ENCODE peak calls at places on chromosomes 7 and 10, in six cellular contexts. X is cardiac fibroblast, Y is adipocyte, P is cardiac muscle cell, A is GM12865, L is astrocyte of the spinal cord. Z is an unnamed sample.
A peak's percentile ranks its signal among the peaks of the same experiment; 100 is the strongest.

GRCh38 chr10:98373691-98374090 is 41.3 kb downstream of the PYROXD2 start:
- DNase-seq in A (no peak), X (no peak), Y (no peak), P (peak; percentile 20), L (no peak), Z (no peak)

GRCh38 chr10:110420401-110421193 is 77.1 kb upstream of the DUSP5 start:
- DNase-seq in L (peak; percentile 63), X (peak; percentile 91), A (peak; percentile 20), P (peak; percentile 76), Y (peak; percentile 31), Z (no peak)

GRCh38 chr7:16264036-16264435 is 157.3 kb downstream of the CRPPA start:
- DNase-seq in A (no peak), L (no peak), Y (no peak), P (no peak), X (no peak), Z (no peak)

GRCh38 chr10:75211007-75211735 is 575 bp downstream of the VDAC2 start:
- DNase-seq in P (peak; percentile 55), X (peak; percentile 55), Y (peak; percentile 81), A (peak; percentile 62), L (peak; percentile 44), Z (no peak)

GRCh38 chr10:113093188-113094113 is 143.4 kb downstream of the TCF7L2 start:
- DNase-seq in P (no peak), X (no peak), A (peak; percentile 23), Y (no peak), L (peak; percentile 81), Z (peak; percentile 70)

GRCh38 chr7:151237244-151238189 is 5.2 kb downstream of the CHPF2 start:
- DNase-seq in L (no peak), X (no peak), A (no peak), Y (no peak), P (no peak), Z (no peak)

GRCh38 chr10:114397651-114398145 is 6.6 kb downstream of the AFAP1L2 start:
- DNase-seq in A (peak; percentile 33), L (peak; percentile 51), Y (no peak), P (peak; percentile 76), X (peak; percentile 59), Z (no peak)

GRCh38 chr10:11207276-11207809 is 189.7 kb downstream of the CELF2 start:
- DNase-seq in L (no peak), X (no peak), P (no peak), Y (no peak), A (no peak), Z (no peak)

GRCh38 chr10:4028027-4028471 is 243.0 kb upstream of the KLF6 start:
- DNase-seq in X (no peak), A (no peak), Y (no peak), L (no peak), P (no peak), Z (no peak)

GRCh38 chr10:69088801-69089501 is 1.0 kb downstream of the SRGN start:
- DNase-seq in L (peak; percentile 53), A (peak; percentile 86), X (peak; percentile 85), P (peak; percentile 80), Y (peak; percentile 84), Z (no peak)

GRCh38 chr7:18151419-18151818 is 123.8 kb upstream of the PRPS1L1 start:
- DNase-seq in L (no peak), Y (no peak), A (no peak), X (peak; percentile 2), P (no peak), Z (no peak)

GRCh38 chr7:140035400-140036223 is 27.1 kb downstream of the PARP12 start:
- DNase-seq in L (peak; percentile 37), Y (peak; percentile 53), P (peak; percentile 43), A (no peak), X (peak; percentile 43), Z (no peak)

GRCh38 chr7:30645661-30646060 is 36.6 kb downstream of the CRHR2 start:
- DNase-seq in X (no peak), P (no peak), L (no peak), Y (no peak), A (no peak), Z (no peak)

GRCh38 chr10:80545258-80545881 is 7.7 kb downstream of the SH2D4B start:
- DNase-seq in P (no peak), X (no peak), L (no peak), A (no peak), Y (no peak), Z (no peak)

GRCh38 chr7:18087687-18088078 is 60.0 kb upstream of the PRPS1L1 start:
- DNase-seq in X (no peak), Y (peak; percentile 18), L (no peak), A (no peak), P (no peak), Z (no peak)

GRCh38 chr10:20004087-20004523 is 187.9 kb downstream of the PLXDC2 start:
- DNase-seq in Y (no peak), L (peak; percentile 78), P (peak; percentile 76), X (peak; percentile 74), A (peak; percentile 63), Z (no peak)

GRCh38 chr10:78454123-78454645 is 420.5 kb downstream of the RPS24 start:
- DNase-seq in P (no peak), A (no peak), Y (no peak), X (no peak), L (no peak), Z (no peak)

GRCh38 chr10:78450807-78451485 is 417.3 kb downstream of the RPS24 start:
- DNase-seq in L (no peak), Y (no peak), X (no peak), A (no peak), P (no peak), Z (no peak)

GRCh38 chr10:78451592-78451991 is 417.9 kb downstream of the RPS24 start:
- DNase-seq in X (peak; percentile 70), L (no peak), Y (no peak), P (peak; percentile 82), A (no peak), Z (no peak)

GRCh38 chr10:78450239-78450638 is 416.6 kb downstream of the RPS24 start:
- DNase-seq in Y (no peak), A (no peak), P (no peak), L (no peak), X (no peak), Z (no peak)

DNA sequence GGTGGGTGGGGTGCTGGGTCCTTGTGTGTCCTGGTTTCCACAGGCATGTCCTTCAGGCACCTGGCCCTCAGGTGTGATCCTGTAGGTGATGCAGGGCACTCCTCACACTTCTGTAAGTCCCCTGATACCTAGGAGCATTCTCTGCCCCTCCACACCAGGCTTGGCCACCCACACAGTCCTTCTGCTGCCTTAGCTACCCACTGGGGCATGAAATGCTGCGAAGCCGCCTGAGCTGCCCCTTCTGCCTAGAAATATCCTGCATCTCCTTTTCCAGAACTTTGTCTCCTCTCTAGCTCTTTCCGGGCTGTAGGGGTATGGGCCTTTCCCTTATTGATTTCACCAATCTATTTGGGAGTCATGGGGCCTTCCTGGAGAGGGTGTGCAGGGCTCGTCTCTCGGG is 419.1 kb downstream of the RPS24 start:
- DNase-seq in P (no peak), L (no peak), A (no peak), Y (no peak), X (no peak), Z (no peak)
- H3K4me3 ChIP-seq in P (no peak overlapping the region), L (no peak overlapping the region), A (no peak overlapping the region), Y (no peak overlapping the region), X (no peak overlapping the region), Z (no peak overlapping the region)

GRCh38 chr7:45000096-45001032 is at the start of gene CCM2:
- DNase-seq in P (peak; percentile 72), A (peak; percentile 59), Y (peak; percentile 75), L (peak; percentile 31), X (peak; percentile 68), Z (no peak)
- H3K4me3 ChIP-seq in P (peak within 1 kb of the TSS; percentile 63), A (peak within 1 kb of the TSS; percentile 97), Y (peak within 1 kb of the TSS; percentile 88), L (peak within 1 kb of the TSS; percentile 80), X (peak within 1 kb of the TSS; percentile 57), Z (peak within 1 kb of the TSS; percentile 70)

DNA sequence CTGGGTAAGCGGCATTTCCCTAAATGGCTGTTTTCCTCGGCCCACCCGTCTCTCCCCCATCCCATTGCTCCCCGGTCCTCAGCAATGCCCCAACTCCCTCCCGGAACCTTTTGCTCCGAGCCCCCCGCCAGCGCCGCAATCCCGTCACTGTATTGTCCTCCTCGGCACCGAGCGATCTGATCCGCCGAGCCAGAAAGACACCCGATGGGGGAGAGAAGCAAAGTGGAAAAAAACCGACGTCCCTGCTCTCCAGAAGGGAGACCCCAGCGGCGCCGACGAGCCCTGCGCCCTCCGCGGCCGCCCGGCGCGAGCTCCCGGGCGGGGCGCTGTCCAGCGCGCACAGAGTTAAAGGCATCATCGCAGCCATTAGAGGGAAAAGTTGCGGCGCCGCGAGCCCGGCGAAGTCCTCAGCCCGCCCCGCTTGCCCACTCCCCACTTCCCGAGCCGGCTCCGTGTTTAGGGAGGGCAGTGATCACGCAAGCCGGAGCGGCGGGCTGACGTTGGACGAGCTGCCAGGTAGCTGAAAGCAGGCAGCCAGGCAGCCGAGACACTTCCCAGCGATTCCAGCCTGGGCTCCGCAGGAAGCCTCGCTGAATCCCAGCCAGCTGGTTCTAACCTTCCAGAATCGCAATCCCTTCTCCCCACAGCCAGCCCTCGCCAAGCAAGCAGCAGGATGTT is at the start of gene VSTM2A:
- DNase-seq in A (no peak), L (peak; percentile 10), X (no peak), Y (peak; percentile 30), P (peak; percentile 2), Z (no peak)
- H3K4me3 ChIP-seq in A (no peak within 1 kb of the TSS), L (no peak within 1 kb of the TSS), X (no peak within 1 kb of the TSS), Y (peak within 1 kb of the TSS; percentile 58), P (peak within 1 kb of the TSS; percentile 24), Z (peak within 1 kb of the TSS; percentile 35)

DNA sequence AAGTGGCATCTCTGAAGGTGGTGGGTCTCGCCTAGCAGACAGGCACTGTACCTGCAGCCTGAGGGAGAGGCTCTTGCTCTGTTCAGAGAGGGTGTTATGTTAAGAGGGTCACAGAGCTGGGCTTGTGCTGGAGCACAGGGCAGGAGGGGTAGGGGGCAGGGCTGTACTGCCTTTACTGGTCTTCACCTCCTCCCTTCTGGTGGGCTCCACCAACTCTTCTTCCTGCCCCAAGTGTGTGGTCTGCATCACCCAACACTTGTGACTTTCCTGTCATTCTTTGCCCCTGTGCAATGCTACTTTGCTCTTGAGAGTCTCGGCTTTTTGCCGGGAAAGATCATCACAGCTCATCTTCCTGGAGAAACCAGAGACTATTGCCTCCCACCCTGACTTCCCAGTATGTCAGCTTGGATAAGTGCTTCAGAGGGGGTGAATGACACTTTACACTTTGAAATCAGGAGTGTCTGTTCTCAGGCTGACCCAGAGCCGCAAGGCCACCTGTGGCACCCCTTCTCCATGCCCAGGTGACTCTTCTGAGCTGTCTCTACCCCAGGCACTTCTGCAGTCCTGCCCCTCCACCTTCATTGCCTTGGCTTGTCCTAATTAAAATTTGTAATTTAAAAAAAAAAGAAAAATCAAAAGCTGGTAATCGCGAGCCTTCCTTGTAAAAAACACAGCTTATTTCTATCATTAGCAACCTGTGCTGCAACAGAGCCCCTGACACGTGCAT is 38.4 kb upstream of the IKZF1 start:
- DNase-seq in A (no peak), X (no peak), Y (no peak), L (no peak), P (no peak), Z (no peak)
- H3K4me3 ChIP-seq in A (no peak overlapping the region), X (no peak overlapping the region), Y (no peak overlapping the region), L (no peak overlapping the region), P (no peak overlapping the region), Z (no peak overlapping the region)

GRCh38 chr10:104349623-104350142 is 4.0 kb upstream of the CFAP58 start:
- DNase-seq in Y (peak; percentile 44), A (peak; percentile 79), L (peak; percentile 60), P (peak; percentile 81), X (peak; percentile 79), Z (no peak)
- H3K4me3 ChIP-seq in Y (peak overlapping the region; percentile 60), A (peak overlapping the region; percentile 21), L (no peak overlapping the region), P (no peak overlapping the region), X (no peak overlapping the region), Z (no peak overlapping the region)

DNA sequence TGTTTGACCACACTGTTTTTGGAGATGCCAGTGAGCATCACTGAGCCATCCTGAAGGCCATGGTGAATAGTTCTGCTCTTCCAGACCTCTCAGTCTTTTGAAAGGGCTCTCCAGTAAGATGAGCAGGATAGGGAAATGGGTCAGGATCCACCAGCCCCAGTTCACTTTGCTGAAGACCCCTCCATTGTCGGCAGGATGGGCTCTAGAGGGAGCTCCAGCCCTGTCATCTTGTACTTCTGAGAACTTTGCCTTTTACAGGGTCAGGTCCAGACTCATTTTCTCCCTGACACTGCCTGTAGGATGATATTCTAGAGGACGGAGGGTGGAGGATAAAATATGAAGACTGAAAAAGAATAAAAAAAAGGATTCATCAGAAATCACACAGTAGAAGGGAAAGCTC is 13.1 kb downstream of the LHFPL3 start:
- DNase-seq in P (no peak), X (no peak), A (peak; percentile 38), L (no peak), Y (no peak), Z (no peak)
- H3K4me3 ChIP-seq in P (no peak overlapping the region), X (no peak overlapping the region), A (no peak overlapping the region), L (no peak overlapping the region), Y (no peak overlapping the region), Z (no peak overlapping the region)